ENCODE peak calls at places on chromosomes 16 and 17, in seven cellular contexts. A, I, L, W, V, T and Y are unnamed samples.
A peak's percentile ranks its signal among the peaks of the same experiment; 100 is the strongest.

GRCh38 chr17:47850692-47851573 is at the start of gene SP6:
- DNase-seq in A (peak; percentile 55), I (peak; percentile 79), L (peak; percentile 77), W (peak; percentile 62), V (peak; percentile 90), T (no peak), Y (peak; percentile 73)

GRCh38 chr17:9431620-9432019 is 144.0 kb downstream of the STX8 start:
- DNase-seq in A (no peak), I (no peak), L (no peak), W (no peak), V (no peak), T (no peak), Y (no peak)

GRCh38 chr17:27244481-27245223 is 49.3 kb upstream of the WSB1 start:
- DNase-seq in A (no peak), I (peak; percentile 89), L (peak; percentile 87), W (no peak), V (peak; percentile 55), T (no peak), Y (no peak)

GRCh38 chr17:77449908-77450741 is 309.4 kb downstream of the SEC14L1 start:
- DNase-seq in A (peak; percentile 74), I (no peak), L (peak; percentile 76), W (no peak), V (peak; percentile 59), T (no peak), Y (peak; percentile 70)

GRCh38 chr17:57861737-57862409 is 12.0 kb upstream of the MRPS23 start:
- DNase-seq in A (no peak), I (no peak), L (peak; percentile 88), W (no peak), V (peak; percentile 58), T (no peak), Y (peak; percentile 50)

GRCh38 chr16:87570938-87571867 is 31.1 kb upstream of the JPH3 start:
- DNase-seq in A (no peak), I (no peak), L (no peak), W (no peak), V (peak; percentile 85), T (no peak), Y (no peak)

GRCh38 chr17:79937981-79938695 is 97.5 kb downstream of the TBC1D16 start:
- DNase-seq in A (no peak), I (no peak), L (peak; percentile 60), W (no peak), V (no peak), T (no peak), Y (no peak)

GRCh38 chr16:17359778-17360177 is 111.0 kb downstream of the XYLT1 start:
- DNase-seq in A (no peak), I (peak; percentile 50), L (no peak), W (no peak), V (no peak), T (no peak), Y (no peak)

GRCh38 chr16:4925791-4926190 is 11.2 kb downstream of the PPL start:
- DNase-seq in A (no peak), I (no peak), L (no peak), W (no peak), V (no peak), T (no peak), Y (no peak)

GRCh38 chr16:57541754-57542435 is 548 bp upstream of the ADGRG5 start:
- DNase-seq in A (no peak), I (no peak), L (no peak), W (no peak), V (no peak), T (no peak), Y (peak; percentile 9)

GRCh38 chr16:85128079-85128837 is 16.0 kb upstream of the CIBAR2 start:
- DNase-seq in A (no peak), I (no peak), L (no peak), W (no peak), V (no peak), T (no peak), Y (no peak)

GRCh38 chr17:79777166-79777843 is 643 bp upstream of the CBX2 start:
- DNase-seq in A (peak; percentile 64), I (no peak), L (peak; percentile 72), W (peak; percentile 57), V (peak; percentile 78), T (no peak), Y (peak; percentile 62)

GRCh38 chr17:77959926-77960521 is 1.5 kb downstream of the TNRC6C start:
- DNase-seq in A (no peak), I (no peak), L (no peak), W (no peak), V (no peak), T (no peak), Y (no peak)

GRCh38 chr17:82889496-82890338 is 49.9 kb upstream of the ZNF750 start:
- DNase-seq in A (no peak), I (peak; percentile 10), L (no peak), W (no peak), V (no peak), T (no peak), Y (no peak)

GRCh38 chr16:85480727-85481101 is 132.4 kb upstream of the GSE1 start:
- DNase-seq in A (no peak), I (no peak), L (no peak), W (peak; percentile 38), V (no peak), T (no peak), Y (no peak)

GRCh38 chr17:29760279-29760721 is 137.6 kb upstream of the CORO6 start:
- DNase-seq in A (no peak), I (peak; percentile 11), L (no peak), W (peak; percentile 71), V (no peak), T (no peak), Y (peak; percentile 57)

GRCh38 chr17:5562661-5563360 is 21.5 kb downstream of the NLRP1 start:
- DNase-seq in A (no peak), I (no peak), L (no peak), W (no peak), V (no peak), T (no peak), Y (no peak)

GRCh38 chr16:79887541-79888540 is 287.3 kb upstream of the MAF start:
- DNase-seq in A (no peak), I (no peak), L (no peak), W (no peak), V (no peak), T (no peak), Y (no peak)

GRCh38 chr17:81635973-81636504 is 873 bp downstream of the NPLOC4 start:
- DNase-seq in A (no peak), I (no peak), L (no peak), W (no peak), V (no peak), T (no peak), Y (no peak)

GRCh38 chr17:4006165-4006589 is 41.9 kb upstream of the ATP2A3 start:
- DNase-seq in A (no peak), I (no peak), L (no peak), W (no peak), V (no peak), T (no peak), Y (no peak)

GRCh38 chr16:68395806-68396205 is 52.5 kb downstream of the SMPD3 start:
- DNase-seq in A (no peak), I (no peak), L (no peak), W (no peak), V (no peak), T (no peak), Y (no peak)

GRCh38 chr16:87874639-87875472 is 5.5 kb upstream of the SLC7A5 start:
- DNase-seq in A (no peak), I (no peak), L (no peak), W (no peak), V (peak; percentile 55), T (no peak), Y (peak; percentile 70)

GRCh38 chr16:89841275-89841674 is 13.0 kb downstream of the SPIRE2 start:
- DNase-seq in A (no peak), I (no peak), L (no peak), W (no peak), V (no peak), T (no peak), Y (peak; percentile 66)

GRCh38 chr16:23156946-23157460 is 7.8 kb upstream of the USP31 start:
- DNase-seq in A (no peak), I (no peak), L (no peak), W (no peak), V (no peak), T (no peak), Y (no peak)

GRCh38 chr16:22018559-22018958 is 10.6 kb downstream of the MOSMO start:
- DNase-seq in A (no peak), I (peak; percentile 42), L (no peak), W (no peak), V (no peak), T (no peak), Y (no peak)

GRCh38 chr17:19935169-19935568 is 42.5 kb downstream of the AKAP10 start:
- DNase-seq in A (no peak), I (peak; percentile 13), L (no peak), W (no peak), V (no peak), T (no peak), Y (no peak)

GRCh38 chr16:27341549-27341948 is 27.8 kb downstream of the IL4R start:
- DNase-seq in A (no peak), I (no peak), L (no peak), W (no peak), V (no peak), T (no peak), Y (no peak)

GRCh38 chr17:14276535-14277250 is 24.2 kb upstream of the HS3ST3B1 start:
- DNase-seq in A (no peak), I (no peak), L (no peak), W (no peak), V (no peak), T (no peak), Y (no peak)
- TF ChIP-seq CTCF in A (no peak), I (no peak), L (no peak), W (no peak), V (no peak), T (no peak), Y (no peak)

GRCh38 chr17:17603178-17603894 is 11.8 kb upstream of the PEMT start:
- DNase-seq in A (no peak), I (no peak), L (no peak), W (no peak), V (no peak), T (no peak), Y (no peak)
- TF ChIP-seq CTCF in A (no peak), I (no peak), L (no peak), W (no peak), V (no peak), T (no peak), Y (no peak)

DNA sequence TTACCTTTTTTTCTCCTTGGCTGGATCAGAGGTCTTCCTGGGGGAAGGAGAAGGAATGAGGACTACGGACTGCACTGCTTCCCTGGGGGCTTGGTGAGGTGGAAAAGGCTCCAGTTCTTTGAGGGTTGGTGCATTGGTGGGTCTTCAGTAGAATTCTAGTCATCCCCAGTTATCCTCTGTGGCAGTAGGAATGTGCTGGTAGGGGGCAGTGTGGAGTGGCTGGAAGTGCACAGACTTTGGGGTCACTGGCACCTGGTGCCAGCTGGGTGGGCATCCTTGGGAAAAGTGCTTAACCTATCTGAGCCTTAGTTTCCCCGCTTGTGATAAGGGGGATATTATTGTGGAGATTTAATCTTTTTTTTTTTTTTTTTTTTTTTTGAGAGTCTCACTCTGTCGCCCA is 6.3 kb downstream of the TAC4 start:
- DNase-seq in A (no peak), I (no peak), L (no peak), W (no peak), V (no peak), T (no peak), Y (no peak)
- TF ChIP-seq CTCF in A (no peak), I (no peak), L (no peak), W (no peak), V (no peak), T (no peak), Y (no peak)

GRCh38 chr17:63918305-63918704 is 334 bp downstream of the GH1 start:
- DNase-seq in A (no peak), I (no peak), L (no peak), W (no peak), V (peak; percentile 61), T (no peak), Y (no peak)
- TF ChIP-seq CTCF in A (no peak), I (no peak), L (no peak), W (no peak), V (no peak), T (peak; percentile 7), Y (no peak)